ENCODE peak calls at places on chromosome 3, in four cellular contexts. V, M, D and Y are unnamed samples.

GRCh38 chr3:12536423-12536822 is 8.9 kb downstream of the MKRN2OS start:
- DNase-seq in D (no peak), M (no peak), V (no peak), Y (no peak)

GRCh38 chr3:64484289-64484992 is 203.4 kb downstream of the ADAMTS9 start:
- DNase-seq in M (peak; percentile 76), V (peak; percentile 93), D (peak; percentile 80), Y (peak; percentile 88)

GRCh38 chr3:34405159-34405558 is 606.7 kb downstream of the PDCD6IP start:
- DNase-seq in D (no peak), M (no peak), V (no peak), Y (no peak)

GRCh38 chr3:56801597-56802410 is at the start of gene ARHGEF3:
- DNase-seq in D (peak; percentile 80), V (peak; percentile 88), M (peak; percentile 89), Y (peak; percentile 83)

GRCh38 chr3:105867690-105868449 is 942 bp downstream of the CBLB start:
- DNase-seq in M (no peak), D (no peak), V (no peak), Y (no peak)

GRCh38 chr3:42651248-42652091 is 2.0 kb upstream of the ZBTB47 start:
- DNase-seq in V (no peak), M (no peak), D (peak; percentile 62), Y (no peak)

GRCh38 chr3:178036745-178037144 is 499.5 kb upstream of the KCNMB2 start:
- DNase-seq in D (no peak), M (no peak), V (no peak), Y (no peak)

GRCh38 chr3:46449755-46450552 is 14.8 kb downstream of the LTF start:
- DNase-seq in M (peak; percentile 17), V (peak; percentile 25), D (no peak), Y (peak; percentile 38)

GRCh38 chr3:128091586-128091985 is 32.0 kb downstream of the RUVBL1 start:
- DNase-seq in D (no peak), M (no peak), V (no peak), Y (no peak)

GRCh38 chr3:186456636-186457265 is 87.4 kb downstream of the CRYGS start:
- DNase-seq in D (no peak), V (no peak), M (no peak), Y (no peak)

GRCh38 chr3:66722675-66723074 is 221.9 kb upstream of the LRIG1 start:
- DNase-seq in M (no peak), V (no peak), D (peak; percentile 74), Y (no peak)

GRCh38 chr3:49120438-49121135 is at the start of gene USP19:
- DNase-seq in V (peak; percentile 93), D (peak; percentile 79), M (peak; percentile 96), Y (peak; percentile 88)

GRCh38 chr3:14125193-14126016 is 553 bp downstream of the TMEM43 start:
- DNase-seq in V (peak; percentile 66), M (peak; percentile 62), D (peak; percentile 65), Y (peak; percentile 58)

GRCh38 chr3:4670352-4670751 is 177.2 kb downstream of the ITPR1 start:
- DNase-seq in M (no peak), D (no peak), V (no peak), Y (peak; percentile 38)

GRCh38 chr3:98986073-98986472 is 84.6 kb upstream of the DCBLD2 start:
- DNase-seq in V (peak; percentile 48), M (no peak), D (peak; percentile 63), Y (peak; percentile 18)

GRCh38 chr3:106534206-106534605 is 665.4 kb upstream of the CBLB start:
- DNase-seq in M (peak; percentile 57), D (peak; percentile 54), V (no peak), Y (no peak)

GRCh38 chr3:111899966-111900365 is 40.9 kb downstream of the PHLDB2 start:
- DNase-seq in M (no peak), D (no peak), V (no peak), Y (no peak)

GRCh38 chr3:53846134-53846850 is at the start of the genes CHDH and IL17RB:
- DNase-seq in D (no peak), M (peak; percentile 14), V (peak; percentile 74), Y (peak; percentile 27)

GRCh38 chr3:41989518-41989917 is 27.6 kb upstream of the ULK4 start:
- DNase-seq in D (no peak), V (no peak), M (no peak), Y (no peak)

GRCh38 chr3:104901396-104901795 is 465.3 kb upstream of the ALCAM start:
- DNase-seq in V (no peak), D (no peak), M (no peak), Y (no peak)

GRCh38 chr3:32570426-32571191 is at the start of gene DYNC1LI1:
- DNase-seq in M (peak; percentile 98), V (peak; percentile 98), D (peak; percentile 95), Y (peak; percentile 97)

GRCh38 chr3:182862159-182862860 is 69.0 kb downstream of the ATP11B start:
- DNase-seq in V (no peak), M (no peak), D (no peak), Y (no peak)

GRCh38 chr3:178561239-178561638 is 25.0 kb downstream of the KCNMB2 start:
- DNase-seq in M (no peak), V (no peak), D (no peak), Y (no peak)

GRCh38 chr3:42176635-42177034 is 85.5 kb downstream of the TRAK1 start:
- DNase-seq in D (no peak), V (no peak), M (no peak), Y (no peak)